ENCODE peak calls at places on chromosomes 16 and 17, in six cellular contexts. U is HCT116, I is HepG2, Q is K562, A is NT2/D1, L is H1. D is an unnamed sample.

GRCh38 chr17:12618557-12618956 is 47.1 kb upstream of the MYOCD start:
- DNase-seq in U (no peak), I (no peak), Q (no peak), A (no peak), L (no peak), D (no peak)

GRCh38 chr16:6977291-6977690 is 355.4 kb upstream of the RBFOX1 start:
- DNase-seq in U (no peak), I (no peak), Q (no peak), A (no peak), L (no peak), D (no peak)

GRCh38 chr17:27631897-27632725 is 1.1 kb downstream of the LGALS9 start:
- DNase-seq in U (no peak), I (no peak), Q (no peak), A (no peak), L (no peak), D (no peak)

GRCh38 chr17:67635688-67636087 is 82.0 kb upstream of the NOL11 start:
- DNase-seq in U (no peak), I (no peak), Q (no peak), A (no peak), L (no peak), D (no peak)

GRCh38 chr16:716250-716607 is 1.3 kb downstream of the METRN start:
- DNase-seq in U (no peak), I (peak; percentile 80), Q (peak; percentile 42), A (no peak), L (no peak), D (no peak)

GRCh38 chr17:33519692-33520091 is 226.6 kb upstream of the ASIC2 start:
- DNase-seq in U (no peak), I (no peak), Q (peak; percentile 11), A (no peak), L (no peak), D (no peak)

GRCh38 chr16:20674684-20675487 is 22.6 kb downstream of the ACSM1 start:
- DNase-seq in U (no peak), I (peak; percentile 41), Q (no peak), A (no peak), L (no peak), D (no peak)

GRCh38 chr17:37107406-37108083 is 158.8 kb downstream of the AATF start:
- DNase-seq in U (no peak), I (no peak), Q (no peak), A (no peak), L (no peak), D (no peak)

GRCh38 chr16:5333991-5334390 is 236.4 kb upstream of the EEF2KMT start:
- DNase-seq in U (no peak), I (no peak), Q (no peak), A (no peak), L (no peak), D (no peak)

GRCh38 chr17:64064331-64064730 is 43.9 kb upstream of the ICAM2 start:
- DNase-seq in U (no peak), I (no peak), Q (no peak), A (no peak), L (no peak), D (no peak)

GRCh38 chr17:71790791-71791190 is 330.0 kb upstream of the SOX9 start:
- DNase-seq in U (no peak), I (no peak), Q (no peak), A (no peak), L (no peak), D (no peak)

GRCh38 chr17:76241205-76241539 is 879 bp upstream of the RNF157 start:
- DNase-seq in U (no peak), I (peak; percentile 12), Q (no peak), A (no peak), L (no peak), D (no peak)

GRCh38 chr17:40548982-40549680 is 16.1 kb downstream of the CCR7 start:
- DNase-seq in U (no peak), I (peak; percentile 96), Q (no peak), A (no peak), L (no peak), D (no peak)

GRCh38 chr16:2159052-2159838 is 3.7 kb downstream of the TRAF7 start:
- DNase-seq in U (no peak), I (no peak), Q (no peak), A (no peak), L (no peak), D (no peak)

GRCh38 chr16:53855056-53855455 is 151.1 kb downstream of the FTO start:
- DNase-seq in U (no peak), I (no peak), Q (no peak), A (no peak), L (no peak), D (no peak)

GRCh38 chr17:76478730-76479514 is 11.5 kb downstream of the AANAT start:
- DNase-seq in U (no peak), I (no peak), Q (no peak), A (no peak), L (no peak), D (no peak)

GRCh38 chr17:50207318-50207717 is 5.9 kb upstream of the COL1A1 start:
- DNase-seq in U (no peak), I (no peak), Q (no peak), A (no peak), L (no peak), D (no peak)

GRCh38 chr17:33469911-33470310 is 176.8 kb upstream of the ASIC2 start:
- DNase-seq in U (no peak), I (no peak), Q (no peak), A (no peak), L (no peak), D (no peak)

GRCh38 chr16:58020628-58021521 is 4.7 kb upstream of the MMP15 start:
- DNase-seq in U (no peak), I (peak; percentile 50), Q (peak; percentile 49), A (no peak), L (no peak), D (no peak)

GRCh38 chr16:58024673-58025350 is 742 bp upstream of the MMP15 start:
- DNase-seq in U (peak; percentile 56), I (peak; percentile 92), Q (peak; percentile 70), A (no peak), L (no peak), D (no peak)

GRCh38 chr16:58024347-58024672 is 1.2 kb upstream of the MMP15 start:
- DNase-seq in U (no peak), I (no peak), Q (no peak), A (no peak), L (no peak), D (no peak)

GRCh38 chr16:58021661-58022551 is 3.6 kb upstream of the MMP15 start:
- DNase-seq in U (no peak), I (no peak), Q (no peak), A (no peak), L (no peak), D (no peak)

DNA sequence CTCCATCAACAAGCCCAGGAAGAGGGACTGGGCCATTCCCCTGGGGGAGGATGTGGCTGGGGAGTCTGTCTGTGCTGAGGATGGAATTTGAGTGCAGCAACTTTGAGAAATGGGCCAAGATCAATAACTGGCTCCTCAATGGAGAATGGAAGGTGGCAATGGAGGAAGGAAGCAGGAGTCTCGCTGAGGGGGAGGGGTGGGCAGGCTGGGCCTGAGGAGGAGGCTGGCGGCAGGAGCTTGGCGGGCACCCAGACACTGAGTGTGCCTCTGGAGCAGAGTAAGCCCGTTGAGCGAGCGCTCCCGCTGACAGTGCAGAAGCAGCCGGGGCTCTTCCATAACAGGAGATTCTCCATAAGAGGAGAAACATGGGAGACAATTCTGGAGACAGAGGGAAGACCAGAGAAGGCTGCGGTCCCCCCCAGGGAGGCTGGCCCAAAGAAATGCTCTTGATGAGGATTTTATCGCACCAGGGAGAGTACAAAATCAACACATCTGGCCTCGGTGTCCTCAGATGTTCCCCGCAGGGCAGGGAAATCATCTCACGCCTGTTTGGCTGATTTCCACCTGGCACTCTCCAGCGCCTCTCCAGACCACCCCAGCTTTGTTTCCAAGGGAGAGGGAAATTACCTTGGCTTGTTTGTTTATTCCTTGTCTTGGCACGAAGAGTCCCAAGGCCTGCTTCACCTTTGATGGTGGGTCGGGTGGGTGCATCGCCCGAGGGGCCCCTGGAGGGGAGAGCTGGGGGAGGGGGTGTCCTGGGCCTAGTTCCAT is 2.8 kb upstream of the MMP15 start:
- DNase-seq in U (no peak), I (no peak), Q (no peak), A (no peak), L (no peak), D (no peak)
- TF ChIP-seq ZNF274 in U (no peak), I (no peak), Q (no peak), A (no peak), L (no peak), D (no peak)

GRCh38 chr17:79812969-79813825 is 16.3 kb upstream of the CBX8 start:
- DNase-seq in U (no peak), I (no peak), Q (peak; percentile 86), A (no peak), L (no peak), D (no peak)
- TF ChIP-seq ZNF274 in U (no peak), I (peak; percentile 65), Q (no peak), A (no peak), L (no peak), D (no peak)

GRCh38 chr16:57235128-57236092 is 9.6 kb upstream of the ARL2BP start:
- DNase-seq in U (no peak), I (peak; percentile 29), Q (peak; percentile 30), A (no peak), L (no peak), D (no peak)
- TF ChIP-seq ZNF274 in U (no peak), I (no peak), Q (no peak), A (no peak), L (no peak), D (no peak)

GRCh38 chr16:11423315-11424117 is 78.3 kb downstream of the RMI2 start:
- DNase-seq in U (no peak), I (no peak), Q (no peak), A (no peak), L (no peak), D (peak; percentile 39)

GRCh38 chr16:11425140-11425539 is 79.9 kb downstream of the RMI2 start:
- DNase-seq in U (no peak), I (no peak), Q (no peak), A (no peak), L (no peak), D (no peak)

GRCh38 chr16:11420895-11421294 is 75.6 kb downstream of the RMI2 start:
- DNase-seq in U (no peak), I (no peak), Q (no peak), A (no peak), L (no peak), D (no peak)

GRCh38 chr16:11424118-11424460 is 78.8 kb downstream of the RMI2 start:
- DNase-seq in U (no peak), I (no peak), Q (no peak), A (no peak), L (no peak), D (no peak)

DNA sequence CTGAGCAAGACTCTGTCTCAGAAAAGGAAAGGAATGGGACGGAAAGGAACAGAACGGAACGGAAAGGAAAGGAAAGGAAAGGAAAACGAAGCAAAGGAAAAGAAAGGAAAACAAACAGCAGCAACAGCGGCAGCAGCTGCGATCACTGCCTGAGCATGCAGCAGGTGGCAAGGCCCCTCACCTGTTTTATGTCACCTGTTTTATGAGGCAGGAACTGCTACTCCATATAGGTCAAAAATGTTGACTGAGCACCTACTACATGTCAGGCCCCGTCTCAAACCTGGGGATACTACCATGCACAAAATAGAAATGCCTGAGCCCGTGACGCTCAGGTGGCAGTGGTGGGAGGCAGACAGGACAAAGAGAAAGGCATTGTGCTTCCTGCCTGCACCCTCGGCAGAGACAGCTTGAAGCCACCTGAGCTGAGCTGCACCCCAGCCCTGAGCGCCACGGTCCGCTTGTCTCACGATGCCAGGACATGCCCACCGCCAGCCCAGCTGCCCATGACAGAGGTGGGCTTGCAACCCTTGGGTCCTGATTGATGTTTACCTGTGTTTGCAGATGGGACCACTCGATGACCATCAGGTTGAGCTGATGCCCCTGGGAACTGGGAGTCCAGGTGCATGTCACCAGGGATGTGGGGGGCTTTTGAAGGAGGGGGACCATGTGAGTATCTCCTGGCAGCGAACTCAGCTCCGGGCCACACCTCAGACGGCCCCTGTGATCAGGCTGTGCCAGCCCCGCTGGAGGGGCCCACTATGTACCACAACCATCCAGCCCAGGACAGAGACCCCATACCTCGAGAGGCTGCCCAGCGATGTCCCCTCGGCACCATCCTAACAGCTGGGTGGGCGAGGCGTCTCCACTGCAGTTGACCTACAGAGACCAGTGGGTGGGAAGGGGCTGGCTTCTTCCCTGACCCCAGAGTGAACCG is 77.4 kb downstream of the RMI2 start:
- DNase-seq in U (no peak), I (no peak), Q (no peak), A (no peak), L (no peak), D (no peak)
- TF ChIP-seq ZNF274 in U (no peak), I (no peak), Q (no peak), A (no peak), L (no peak), D (no peak)

D was measured in GM12878.